ENCODE peak calls at places on chromosomes 3 and 15, in ten cellular contexts. V, D, P, Q, A, O, B, M, G and J are unnamed samples.

GRCh38 chr15:31175484-31175883 is 74.0 kb upstream of the TRPM1 start:
- DNase-seq in P (no peak), M (no peak), B (no peak), Q (no peak), V (no peak), D (no peak), O (no peak), A (no peak), G (no peak), J (no peak)

GRCh38 chr3:187491371-187491770 is 123.2 kb downstream of the RTP4 start:
- DNase-seq in M (no peak), O (no peak), D (no peak), A (no peak), B (no peak), Q (no peak), P (no peak), G (no peak), V (no peak), J (no peak)

GRCh38 chr3:76570436-76571057 is 469.4 kb upstream of the ROBO2 start:
- DNase-seq in B (no peak), Q (peak), A (peak), O (no peak), M (no peak), V (no peak), P (no peak), D (no peak), G (no peak), J (peak)

GRCh38 chr3:194040501-194041273 is 95.3 kb upstream of the HES1 start:
- DNase-seq in G (no peak), D (no peak), A (no peak), Q (no peak), O (no peak), M (peak), V (no peak), B (peak), P (no peak), J (no peak)

GRCh38 chr3:14429237-14429636 is 26.8 kb downstream of the SLC6A6 start:
- DNase-seq in B (peak), M (no peak), D (no peak), A (no peak), V (no peak), Q (no peak), O (no peak), G (no peak), P (no peak), J (peak)

GRCh38 chr3:22284559-22284958 is 533.5 kb upstream of the ZNF385D start:
- DNase-seq in M (no peak), P (peak), D (no peak), B (no peak), G (no peak), A (no peak), Q (peak), O (no peak), V (no peak), J (peak)

GRCh38 chr15:90571063-90571541 is 41.4 kb downstream of the CRTC3 start:
- DNase-seq in G (no peak), A (no peak), M (no peak), D (peak), Q (no peak), V (peak), P (no peak), O (no peak), B (peak), J (peak)

GRCh38 chr3:53350652-53351051 is 3.3 kb upstream of the DCP1A start:
- DNase-seq in B (peak), A (peak), D (no peak), O (peak), G (no peak), P (no peak), M (peak), V (no peak), Q (no peak), J (no peak)

GRCh38 chr3:37731895-37732294 is 129.8 kb upstream of the CTDSPL start:
- DNase-seq in O (no peak), B (no peak), G (no peak), D (no peak), V (no peak), Q (no peak), P (no peak), M (no peak), A (no peak), J (no peak)

GRCh38 chr3:42498034-42498433 is 4.4 kb upstream of the VIPR1 start:
- DNase-seq in A (no peak), V (no peak), M (peak), G (no peak), D (no peak), P (no peak), B (no peak), Q (no peak), O (no peak), J (no peak)

GRCh38 chr15:77057650-77058049 is 13.3 kb downstream of the TSPAN3 start:
- DNase-seq in A (no peak), B (no peak), V (no peak), G (no peak), M (no peak), Q (no peak), D (no peak), O (no peak), P (peak), J (peak)

GRCh38 chr3:129577356-129577755 is 29.1 kb downstream of the PLXND1 start:
- DNase-seq in A (no peak), B (peak), G (no peak), M (no peak), P (no peak), Q (no peak), O (no peak), D (peak), V (peak), J (peak)

GRCh38 chr3:74643636-74644035 is 29.2 kb upstream of the CNTN3 start:
- DNase-seq in O (no peak), D (peak), Q (peak), V (peak), G (no peak), P (no peak), B (peak), A (peak), M (no peak), J (peak)

GRCh38 chr15:70259030-70259424 is 161.3 kb upstream of the TLE3 start:
- DNase-seq in A (no peak), D (peak), M (no peak), O (no peak), B (peak), P (no peak), V (no peak), Q (peak), G (no peak), J (peak)

GRCh38 chr3:41103200-41103599 is 96.1 kb upstream of the CTNNB1 start:
- DNase-seq in Q (no peak), V (no peak), B (no peak), M (peak), O (no peak), P (no peak), G (no peak), D (no peak), A (no peak), J (no peak)

GRCh38 chr3:52784931-52785590 is 7.7 kb downstream of the ITIH1 start:
- DNase-seq in M (peak), O (no peak), A (no peak), P (no peak), V (no peak), D (no peak), B (no peak), Q (no peak), G (no peak), J (no peak)

DNA sequence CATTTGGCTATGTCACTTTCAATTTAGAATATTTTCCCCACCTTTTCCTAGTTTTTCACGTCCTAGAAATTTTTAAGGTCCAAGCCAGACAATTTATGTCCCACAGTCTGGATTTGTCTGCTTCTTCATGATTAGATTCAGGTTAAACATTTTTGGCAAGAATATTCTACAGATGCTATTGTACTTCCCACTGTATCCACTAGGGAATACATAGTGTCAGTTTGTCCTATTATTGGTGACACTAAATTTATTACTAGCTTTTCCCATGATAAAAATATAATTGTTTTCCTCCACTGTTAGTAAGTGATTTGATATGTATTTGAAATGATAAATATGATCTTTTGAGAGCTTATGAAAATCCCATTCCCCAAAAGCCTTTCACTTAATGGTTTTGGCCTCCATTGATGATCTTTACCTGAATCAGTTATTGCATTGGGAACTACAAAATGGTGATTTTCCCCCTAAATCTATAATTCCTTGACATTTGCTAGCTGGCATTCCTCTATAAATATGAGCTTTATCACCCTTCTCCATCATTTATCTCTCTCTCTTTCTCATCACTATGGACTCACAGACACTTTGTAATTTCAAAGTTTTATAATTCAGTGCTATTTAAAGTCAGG is 8.3 kb downstream of the ARL14 start:
- DNase-seq in D (no peak), B (no peak), O (no peak), V (no peak), Q (no peak), G (no peak), M (no peak), P (no peak), A (no peak), J (no peak)
- H3K4me3 ChIP-seq in D (no peak), B (no peak), O (no peak), V (no peak), Q (no peak), G (no peak), M (no peak), P (no peak), A (no peak), J (no peak)

GRCh38 chr3:81218023-81218422 is 543.4 kb downstream of the GBE1 start:
- DNase-seq in D (no peak), O (peak), G (no peak), P (no peak), B (no peak), M (peak), Q (peak), V (no peak), A (peak), J (no peak)
- TF ChIP-seq CTCF in D (no peak), O (peak), G (peak), P (peak), B (peak), M (peak), Q (peak), V (no peak), A (peak), J (no peak)

GRCh38 chr3:156551261-156551660 is 3.7 kb downstream of the SSR3 start:
- DNase-seq in Q (no peak), O (no peak), M (no peak), A (no peak), V (no peak), D (no peak), P (no peak), G (no peak), B (no peak), J (peak)

GRCh38 chr3:156554515-156554841 is 439 bp downstream of the SSR3 start:
- DNase-seq in A (no peak), Q (no peak), V (no peak), P (no peak), D (no peak), O (no peak), B (no peak), G (no peak), M (no peak), J (peak)

GRCh38 chr3:156553705-156554356 is 1.1 kb downstream of the SSR3 start:
- DNase-seq in D (no peak), O (no peak), B (peak), V (no peak), M (peak), Q (peak), P (peak), G (no peak), A (peak), J (peak)

GRCh38 chr3:156552973-156553372 is 1.9 kb downstream of the SSR3 start:
- DNase-seq in V (no peak), G (no peak), B (no peak), O (no peak), Q (no peak), D (no peak), P (no peak), M (no peak), A (no peak), J (no peak)

DNA sequence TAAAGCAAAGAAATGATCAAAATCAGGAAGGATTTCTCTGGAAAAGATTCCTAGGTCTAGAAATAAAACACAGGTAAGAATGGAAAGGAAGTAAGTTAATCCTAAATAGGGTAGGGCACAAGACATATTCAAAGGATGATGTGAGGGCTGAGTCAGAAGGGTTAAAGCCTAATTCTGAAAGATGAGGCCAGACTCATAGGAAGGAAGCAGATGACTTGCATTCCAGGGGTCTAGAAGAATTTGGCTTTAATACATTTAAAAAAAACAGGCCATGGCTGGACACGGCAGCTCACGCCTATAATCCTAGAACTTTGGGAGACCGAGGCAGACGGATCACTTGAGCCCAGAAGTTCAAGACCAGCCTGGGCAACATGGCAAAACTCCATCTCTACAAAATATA is 3.2 kb downstream of the SSR3 start:
- DNase-seq in V (no peak), Q (peak), O (no peak), B (no peak), D (no peak), A (no peak), G (no peak), P (peak), M (no peak), J (peak)
- H3K4me3 ChIP-seq in V (no peak), Q (peak), O (no peak), B (no peak), D (peak), A (no peak), G (peak), P (peak), M (peak), J (peak)

DNA sequence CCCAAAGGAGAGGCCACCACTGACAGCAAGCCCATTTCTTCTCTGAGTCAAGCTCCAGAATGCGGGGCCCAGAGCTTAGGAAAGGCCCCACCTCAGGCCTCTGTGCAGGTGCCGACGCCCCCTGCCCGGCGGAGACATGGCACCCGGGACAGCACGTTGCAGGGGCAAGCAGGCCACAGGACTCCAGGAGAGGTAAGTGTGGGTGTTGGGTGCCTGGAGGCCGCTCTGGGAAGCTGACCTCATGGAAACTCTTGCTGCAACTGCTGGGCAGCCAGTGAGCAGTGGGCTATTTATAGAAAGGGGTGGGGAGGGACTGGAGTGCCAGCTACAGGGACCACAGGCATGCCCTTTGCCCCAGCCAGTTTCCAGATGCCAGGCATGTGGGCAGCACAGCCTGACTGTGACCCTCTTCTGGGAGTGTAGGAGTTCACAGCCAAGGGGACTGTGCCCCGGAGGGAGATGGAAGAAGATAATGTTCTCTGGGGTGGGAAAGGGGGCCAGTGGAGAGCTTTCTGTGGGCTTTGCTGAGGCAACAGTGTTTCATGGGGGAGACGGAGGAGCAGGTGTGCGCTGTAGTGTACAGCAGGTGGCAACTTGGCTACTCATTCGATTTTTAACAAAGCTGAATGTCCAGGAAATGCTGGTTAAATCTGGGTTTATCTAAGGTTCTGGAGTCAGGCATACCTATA is 23.7 kb downstream of the ALPK3 start:
- DNase-seq in G (no peak), M (no peak), O (peak), B (peak), P (peak), V (peak), Q (peak), A (no peak), D (peak), J (peak)
- TF ChIP-seq CTCF in G (no peak), M (no peak), O (no peak), B (no peak), P (no peak), V (no peak), Q (no peak), A (no peak), D (no peak), J (no peak)

DNA sequence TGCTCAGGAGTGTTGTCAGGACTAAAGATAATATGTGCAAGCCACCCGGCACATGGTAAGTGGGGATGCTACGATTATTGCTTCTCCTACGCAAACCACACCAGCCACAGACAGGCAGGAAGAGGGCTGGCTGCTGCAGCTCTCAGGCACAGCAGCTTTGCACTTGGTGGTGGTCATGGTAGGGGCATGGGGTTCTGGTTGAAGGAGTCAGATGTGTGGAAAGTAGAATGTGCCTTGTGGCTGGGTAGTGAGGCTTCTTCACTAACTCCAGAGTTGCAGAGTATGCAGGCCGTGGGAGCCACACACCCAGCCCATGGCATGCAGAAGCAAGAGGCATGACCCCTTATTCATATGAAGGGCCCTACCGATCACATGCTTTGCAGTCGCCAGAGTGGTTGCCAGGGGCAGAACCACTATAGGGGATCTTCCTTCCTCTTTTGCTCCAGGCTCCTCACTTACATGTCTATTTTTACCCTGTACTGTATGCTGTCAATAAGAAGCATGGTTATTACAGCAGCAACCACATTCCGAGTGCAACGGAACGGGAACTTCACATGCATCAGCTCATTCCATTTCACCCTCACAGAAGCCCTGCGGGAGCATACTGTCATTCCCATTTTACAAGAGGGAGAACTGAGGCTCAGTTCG is 59.2 kb upstream of the HERC1 start:
- DNase-seq in P (no peak), V (no peak), Q (no peak), A (no peak), M (no peak), B (peak), O (no peak), D (no peak), G (peak), J (no peak)
- H3K4me3 ChIP-seq in P (no peak), V (no peak), Q (no peak), A (no peak), M (no peak), B (no peak), O (no peak), D (no peak), G (peak), J (no peak)

GRCh38 chr3:166263460-166263859 is 426.2 kb upstream of the BCHE start:
- DNase-seq in G (no peak), Q (no peak), D (no peak), A (no peak), B (no peak), M (no peak), V (no peak), O (no peak), P (no peak), J (no peak)
- TF ChIP-seq CTCF in G (no peak), Q (peak), D (no peak), A (peak), B (no peak), M (peak), V (no peak), O (no peak), P (peak), J (no peak)